ENCODE peak calls at places on chromosomes 13 and 19, in eight cellular contexts. I, V, S, U, X, R, L and G are unnamed samples.

GRCh38 chr19:35144600-35145436 is 1.8 kb downstream of the FXYD7 start:
- DNase-seq in I (no peak), V (no peak), S (peak; percentile 80), U (peak; percentile 64), X (no peak), R (no peak), L (no peak), G (peak; percentile 67)

GRCh38 chr19:19514881-19515763 is at the start of gene TSSK6:
- DNase-seq in I (no peak), V (no peak), S (no peak), U (no peak), X (no peak), R (no peak), L (no peak), G (no peak)

GRCh38 chr13:30851697-30852096 is 54.4 kb upstream of the MEDAG start:
- DNase-seq in I (no peak), V (no peak), S (no peak), U (no peak), X (no peak), R (no peak), L (peak; percentile 57), G (no peak)

GRCh38 chr13:99398071-99398470 is 90.9 kb upstream of the GPR183 start:
- DNase-seq in I (no peak), V (no peak), S (no peak), U (no peak), X (peak; percentile 6), R (no peak), L (no peak), G (no peak)

GRCh38 chr19:1568320-1569019 is at the start of gene MEX3D:
- DNase-seq in I (peak; percentile 80), V (no peak), S (peak; percentile 83), U (peak; percentile 87), X (peak; percentile 84), R (no peak), L (peak; percentile 99), G (peak; percentile 67)

GRCh38 chr19:2544576-2545415 is 68.9 kb downstream of the GADD45B start:
- DNase-seq in I (no peak), V (no peak), S (no peak), U (no peak), X (no peak), R (no peak), L (no peak), G (no peak)

GRCh38 chr19:1259873-1260748 is 9.0 kb upstream of the CIRBP start:
- DNase-seq in I (no peak), V (no peak), S (no peak), U (peak; percentile 40), X (no peak), R (no peak), L (no peak), G (no peak)

GRCh38 chr13:98478134-98479129 is 98.5 kb downstream of the STK24 start:
- DNase-seq in I (no peak), V (no peak), S (no peak), U (peak; percentile 39), X (no peak), R (no peak), L (peak; percentile 47), G (no peak)

GRCh38 chr19:35272122-35272715 is 3.5 kb downstream of the USF2 start:
- DNase-seq in I (no peak), V (no peak), S (no peak), U (no peak), X (no peak), R (no peak), L (no peak), G (no peak)

GRCh38 chr13:114099191-114099590 is 33.2 kb downstream of the RASA3 start:
- DNase-seq in I (no peak), V (no peak), S (no peak), U (no peak), X (peak; percentile 23), R (no peak), L (peak; percentile 79), G (no peak)

GRCh38 chr13:46168341-46168740 is 13.6 kb downstream of the LCP1 start:
- DNase-seq in I (no peak), V (no peak), S (no peak), U (peak; percentile 10), X (no peak), R (no peak), L (no peak), G (no peak)

GRCh38 chr13:27044837-27045570 is 126.6 kb downstream of the USP12 start:
- DNase-seq in I (no peak), V (no peak), S (no peak), U (no peak), X (no peak), R (no peak), L (no peak), G (no peak)

GRCh38 chr13:27053902-27054595 is 117.6 kb downstream of the USP12 start:
- DNase-seq in I (no peak), V (no peak), S (no peak), U (no peak), X (no peak), R (no peak), L (no peak), G (no peak)

GRCh38 chr19:55383789-55384575 is at the start of gene TMEM238:
- DNase-seq in I (peak; percentile 79), V (no peak), S (no peak), U (peak; percentile 72), X (peak; percentile 51), R (no peak), L (peak; percentile 76), G (peak; percentile 56)

GRCh38 chr19:30742539-30742938 is 370.4 kb downstream of the ZNF536 start:
- DNase-seq in I (no peak), V (no peak), S (peak; percentile 40), U (no peak), X (no peak), R (no peak), L (no peak), G (no peak)

GRCh38 chr19:18442941-18443340 is 5.0 kb upstream of the ISYNA1 start:
- DNase-seq in I (no peak), V (no peak), S (no peak), U (no peak), X (no peak), R (no peak), L (no peak), G (no peak)

GRCh38 chr19:29329460-29330134 is 116.6 kb upstream of the UQCRFS1 start:
- DNase-seq in I (no peak), V (peak; percentile 25), S (no peak), U (peak; percentile 88), X (no peak), R (no peak), L (peak; percentile 7), G (no peak)

GRCh38 chr19:54451997-54452396 is 3.0 kb downstream of the LENG8 start:
- DNase-seq in I (no peak), V (no peak), S (no peak), U (no peak), X (no peak), R (no peak), L (no peak), G (no peak)

GRCh38 chr13:25300861-25301346 is 521 bp upstream of the NUP58 start:
- DNase-seq in I (no peak), V (no peak), S (no peak), U (no peak), X (peak; percentile 40), R (no peak), L (no peak), G (peak; percentile 42)

GRCh38 chr13:105804561-105805190 is 730.8 kb downstream of the EFNB2 start:
- DNase-seq in I (no peak), V (no peak), S (no peak), U (no peak), X (no peak), R (no peak), L (no peak), G (no peak)

GRCh38 chr13:75383064-75383715 is 98.8 kb downstream of the TBC1D4 start:
- DNase-seq in I (no peak), V (no peak), S (no peak), U (no peak), X (no peak), R (no peak), L (no peak), G (no peak)

GRCh38 chr13:43074824-43075510 is 51.6 kb downstream of the DNAJC15 start:
- DNase-seq in I (no peak), V (no peak), S (no peak), U (no peak), X (no peak), R (no peak), L (no peak), G (no peak)

GRCh38 chr13:26601669-26602068 is 44.2 kb downstream of the WASF3 start:
- DNase-seq in I (peak; percentile 45), V (no peak), S (no peak), U (no peak), X (no peak), R (no peak), L (peak; percentile 18), G (no peak)